ENCODE peak calls at places on chromosome 4, in six cellular contexts. J, I, G, A, Z and X are unnamed samples.

GRCh38 chr4:57102050-57102564 is 8.1 kb downstream of the IGFBP7 start:
- DNase-seq in J (no peak), I (no peak), G (peak; percentile 61), A (no peak), Z (no peak), X (no peak)

GRCh38 chr4:52617467-52618017 is 41.6 kb downstream of the USP46 start:
- DNase-seq in J (no peak), I (no peak), G (no peak), A (no peak), Z (no peak), X (no peak)

GRCh38 chr4:181193162-181193930 is 1049.9 kb upstream of the TENM3 start:
- DNase-seq in J (no peak), I (no peak), G (no peak), A (no peak), Z (no peak), X (no peak)

GRCh38 chr4:28211714-28212470 is 1351.3 kb downstream of the STIM2 start:
- DNase-seq in J (no peak), I (peak; percentile 17), G (no peak), A (no peak), Z (no peak), X (no peak)

GRCh38 chr4:6470502-6471302 is 1.7 kb downstream of the PPP2R2C start:
- DNase-seq in J (peak; percentile 25), I (no peak), G (peak; percentile 55), A (no peak), Z (no peak), X (peak; percentile 63)

GRCh38 chr4:185902654-185903053 is 90.7 kb upstream of the SORBS2 start:
- DNase-seq in J (no peak), I (no peak), G (no peak), A (no peak), Z (no peak), X (no peak)

GRCh38 chr4:150679767-150680088 is 97.8 kb downstream of the MAB21L2 start:
- DNase-seq in J (no peak), I (no peak), G (no peak), A (no peak), Z (no peak), X (no peak)

GRCh38 chr4:48913346-48913745 is 6.8 kb upstream of the OCIAD2 start:
- DNase-seq in J (no peak), I (peak; percentile 67), G (peak; percentile 16), A (no peak), Z (no peak), X (no peak)

GRCh38 chr4:7003176-7003878 is 39.8 kb upstream of the TADA2B start:
- DNase-seq in J (no peak), I (no peak), G (no peak), A (no peak), Z (no peak), X (no peak)

GRCh38 chr4:10083861-10084641 is 32.5 kb downstream of the WDR1 start:
- DNase-seq in J (no peak), I (no peak), G (no peak), A (no peak), Z (peak; percentile 14), X (no peak)

GRCh38 chr4:37663552-37663951 is 22.6 kb downstream of the RELL1 start:
- DNase-seq in J (no peak), I (no peak), G (no peak), A (no peak), Z (no peak), X (no peak)

DNA sequence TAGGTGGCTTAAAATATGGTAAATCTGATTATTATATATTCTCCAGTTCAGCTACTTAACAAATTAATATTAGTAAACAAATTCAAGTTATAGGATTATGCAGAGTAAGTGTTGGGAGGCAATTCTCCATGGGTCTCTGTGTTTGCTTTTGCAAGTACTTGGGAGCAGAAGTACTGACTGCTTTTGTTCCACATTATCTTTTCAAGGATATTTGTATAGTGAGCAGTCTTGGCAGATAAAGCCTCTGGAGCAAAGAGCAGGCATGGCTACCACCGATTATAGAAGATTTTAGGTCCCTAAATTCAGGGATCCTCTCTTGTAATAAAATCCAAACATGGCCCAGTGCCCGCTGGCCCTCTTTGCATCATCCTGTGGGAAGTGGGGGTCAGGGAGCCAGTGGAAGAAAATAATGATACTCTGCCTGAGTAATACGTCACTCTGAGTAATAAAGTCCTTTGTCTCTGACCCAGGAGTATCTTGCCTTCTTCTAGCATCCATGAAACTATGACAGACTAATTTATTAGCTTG is 23.2 kb downstream of the NDNF start:
- DNase-seq in J (no peak), I (no peak), G (no peak), A (no peak), Z (no peak), X (no peak)
- TF ChIP-seq CTCF in J (no peak), I (no peak), G (no peak), A (no peak), Z (no peak), X (no peak)

DNA sequence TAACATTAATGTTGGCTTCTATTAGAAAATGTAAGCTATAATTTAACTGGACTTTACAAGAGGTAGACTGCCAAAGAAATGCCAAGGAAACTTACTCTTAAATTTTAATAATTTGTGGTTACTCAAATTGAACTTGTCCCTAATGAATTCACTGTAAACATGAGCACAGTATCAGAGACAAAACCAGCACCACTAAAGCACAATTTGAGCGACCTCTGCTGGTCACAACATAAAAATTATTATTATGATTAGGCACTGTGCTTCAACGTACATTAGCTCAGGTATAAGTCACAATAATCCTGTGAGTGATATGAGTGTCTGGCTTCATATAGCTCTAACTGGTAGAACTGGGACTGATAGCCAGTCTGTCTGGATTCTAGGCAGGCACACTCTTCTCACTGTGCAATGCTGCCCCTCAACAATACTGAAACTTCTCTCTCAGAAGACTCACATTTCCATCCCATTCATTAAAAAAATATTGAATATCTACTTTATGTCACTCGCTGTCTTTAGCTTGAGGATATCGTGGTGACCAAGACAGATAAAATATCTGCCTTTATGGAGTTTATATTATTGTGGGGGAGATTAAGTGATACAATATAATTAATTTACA is 8.0 kb downstream of the NUDT6 start:
- DNase-seq in J (no peak), I (no peak), G (no peak), A (peak; percentile 20), Z (no peak), X (no peak)
- TF ChIP-seq CTCF in J (no peak), I (peak; percentile 33), G (peak; percentile 34), A (peak; percentile 38), Z (peak; percentile 59), X (no peak)

DNA sequence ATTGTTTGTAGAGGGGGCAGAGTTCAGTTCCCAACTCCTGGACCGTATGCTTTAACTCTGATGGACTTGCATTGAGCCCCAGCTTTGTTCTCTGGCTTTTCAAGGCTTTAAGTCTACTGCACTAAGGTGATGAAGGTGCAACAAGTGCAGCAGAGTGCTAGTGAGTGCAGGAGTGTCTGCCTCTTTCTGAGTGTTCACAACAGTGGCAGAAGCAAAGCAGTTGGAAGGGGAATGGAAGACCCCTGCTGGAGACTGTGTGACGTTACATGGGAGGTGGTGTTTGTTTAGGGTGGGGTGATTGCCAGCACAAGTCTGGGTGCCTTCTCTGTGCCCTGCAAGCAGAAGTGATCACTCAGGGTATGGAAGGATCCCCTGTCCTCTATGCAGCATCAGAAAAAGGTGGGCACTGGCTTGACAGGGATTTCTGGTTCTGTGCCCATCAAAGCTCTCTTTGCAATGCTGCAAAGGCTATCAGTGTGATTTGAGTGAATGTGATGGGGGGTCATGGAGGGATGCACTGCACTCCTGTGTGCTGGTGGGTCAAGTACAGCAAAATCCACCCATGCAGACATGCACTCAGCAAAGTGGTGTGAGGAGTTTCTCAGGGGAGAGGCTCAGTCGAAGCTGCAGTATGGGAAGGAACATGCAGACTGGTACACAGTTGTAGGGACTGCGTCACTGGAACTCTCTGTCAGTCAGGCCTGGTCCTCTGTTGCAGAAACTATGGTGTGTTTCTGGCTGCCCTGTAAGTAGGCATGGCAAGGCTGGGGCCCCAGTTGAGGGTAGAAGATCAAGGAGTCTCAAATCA is 70.9 kb upstream of the UGT2B7 start:
- DNase-seq in J (peak; percentile 46), I (no peak), G (no peak), A (no peak), Z (no peak), X (peak; percentile 7)
- TF ChIP-seq CTCF in J (no peak), I (no peak), G (no peak), A (no peak), Z (no peak), X (peak; percentile 44)

GRCh38 chr4:129526812-129527211 is 430.9 kb downstream of the C4orf33 start:
- DNase-seq in J (no peak), I (no peak), G (no peak), A (no peak), Z (no peak), X (no peak)
- TF ChIP-seq CTCF in J (no peak), I (no peak), G (peak; percentile 58), A (no peak), Z (no peak), X (no peak)

GRCh38 chr4:123824524-123824923 is 427.9 kb downstream of the SPRY1 start:
- DNase-seq in J (no peak), I (no peak), G (no peak), A (no peak), Z (no peak), X (no peak)

GRCh38 chr4:123830920-123831319 is 434.3 kb downstream of the SPRY1 start:
- DNase-seq in J (no peak), I (no peak), G (no peak), A (no peak), Z (no peak), X (no peak)

GRCh38 chr4:123825596-123826291 is 429.1 kb downstream of the SPRY1 start:
- DNase-seq in J (no peak), I (no peak), G (no peak), A (no peak), Z (no peak), X (no peak)

GRCh38 chr4:123826896-123827295 is 430.3 kb downstream of the SPRY1 start:
- DNase-seq in J (no peak), I (no peak), G (no peak), A (no peak), Z (no peak), X (no peak)

GRCh38 chr4:123827511-123827910 is 430.9 kb downstream of the SPRY1 start:
- DNase-seq in J (no peak), I (no peak), G (no peak), A (no peak), Z (no peak), X (no peak)
- TF ChIP-seq CTCF in J (no peak), I (no peak), G (no peak), A (no peak), Z (no peak), X (no peak)